ENCODE peak calls at places on chromosomes 4 and X, in four cellular contexts. D, J, H and G are unnamed samples.

GRCh38 chr4:170476351-170476750 is 386.6 kb upstream of the AADAT start:
- DNase-seq in D (no peak), J (no peak), H (no peak), G (no peak)

GRCh38 chr4:159390648-159391047 is 287.8 kb downstream of the RAPGEF2 start:
- DNase-seq in D (peak), J (no peak), H (no peak), G (no peak)

GRCh38 chrX:103615781-103616180 is 8.0 kb downstream of the TCEAL3 start:
- DNase-seq in D (no peak), J (no peak), H (no peak), G (no peak)

GRCh38 chrX:141924293-141924692 is 20.6 kb downstream of the MAGEC1 start:
- DNase-seq in D (no peak), J (no peak), H (no peak), G (no peak)

GRCh38 chr4:115675721-115676120 is 562.3 kb upstream of the NDST4 start:
- DNase-seq in D (no peak), J (no peak), H (no peak), G (no peak)

GRCh38 chr4:52157641-52158316 is 106.7 kb downstream of the SPATA18 start:
- DNase-seq in D (no peak), J (no peak), H (no peak), G (no peak)

GRCh38 chr4:43282534-43282933 is 390.0 kb downstream of the GRXCR1 start:
- DNase-seq in D (no peak), J (no peak), H (no peak), G (no peak)

GRCh38 chr4:71300964-71301363 is 37.9 kb upstream of the SLC4A4 start:
- DNase-seq in D (no peak), J (no peak), H (no peak), G (no peak)

GRCh38 chrX:27307546-27307945 is 155.6 kb downstream of the PPP4R3C start:
- DNase-seq in D (no peak), J (no peak), H (no peak), G (no peak)

GRCh38 chr4:148376151-148376550 is 66.1 kb downstream of the NR3C2 start:
- DNase-seq in D (peak), J (no peak), H (no peak), G (no peak)

GRCh38 chr4:156154978-156155377 is 201.3 kb upstream of the CTSO start:
- DNase-seq in D (no peak), J (no peak), H (no peak), G (no peak)

DNA sequence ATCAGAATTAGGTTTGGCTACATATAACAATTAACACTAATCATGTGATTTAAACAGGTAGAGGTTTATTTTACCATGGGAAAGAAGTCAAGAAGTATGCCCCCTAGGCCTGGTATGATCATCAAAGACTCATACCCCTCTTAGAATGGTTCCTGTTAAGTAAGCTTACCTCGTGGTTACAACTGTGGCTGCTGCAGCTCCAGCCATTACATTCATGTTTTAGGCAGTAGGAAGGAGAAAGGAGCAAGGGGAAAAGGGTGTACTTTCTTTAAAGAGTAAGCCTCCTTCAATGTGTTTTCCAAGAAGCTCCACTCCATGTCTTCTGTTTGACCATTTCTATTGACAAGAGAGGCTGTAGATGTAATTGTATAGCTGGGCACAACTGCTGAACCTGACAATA is 94.9 kb upstream of the GATB start:
- DNase-seq in D (no peak), J (no peak), H (no peak), G (no peak)
- TF ChIP-seq TCF7 in D (no peak), J (no peak), H (no peak), G (no peak)

GRCh38 chrX:153433161-153433680 is 12.6 kb downstream of the TREX2 start:
- DNase-seq in D (no peak), J (no peak), H (no peak), G (no peak)
- TF ChIP-seq TCF7 in D (no peak), J (no peak), H (no peak), G (no peak)

GRCh38 chr4:180926277-180926676 is 1316.9 kb upstream of the TENM3 start:
- DNase-seq in D (no peak), J (no peak), H (no peak), G (no peak)

GRCh38 chr4:180925800-180926199 is 1317.4 kb upstream of the TENM3 start:
- DNase-seq in D (no peak), J (no peak), H (no peak), G (no peak)

DNA sequence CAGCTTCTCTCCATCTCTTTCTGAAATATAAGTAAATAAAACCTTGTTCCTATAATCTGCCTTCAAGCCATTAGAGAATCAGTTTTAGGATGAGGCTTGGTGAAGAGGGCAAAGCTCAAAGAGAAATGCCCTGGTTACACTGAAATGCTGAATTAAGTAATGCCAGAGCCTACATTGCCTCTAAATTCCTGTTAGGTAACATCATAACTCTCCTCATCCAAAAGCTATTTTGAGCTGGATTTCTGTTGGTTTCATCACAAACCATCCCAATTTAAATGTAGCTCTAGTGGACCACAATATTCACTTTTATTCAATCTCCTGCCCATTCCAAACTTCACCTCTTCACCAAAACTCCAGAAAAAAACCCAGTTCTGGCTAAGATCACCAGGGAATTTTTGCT is 1319.7 kb upstream of the TENM3 start:
- DNase-seq in D (no peak), J (no peak), H (no peak), G (no peak)
- TF ChIP-seq TCF7 in D (no peak), J (no peak), H (no peak), G (no peak)

GRCh38 chr4:81599646-81600231 is 128.0 kb upstream of the RASGEF1B start:
- DNase-seq in D (no peak), J (no peak), H (no peak), G (no peak)

GRCh38 chr4:81601270-81601694 is 129.6 kb upstream of the RASGEF1B start:
- DNase-seq in D (no peak), J (no peak), H (no peak), G (no peak)

GRCh38 chr4:81602853-81603252 is 131.1 kb upstream of the RASGEF1B start:
- DNase-seq in D (no peak), J (no peak), H (no peak), G (no peak)

GRCh38 chr4:81604683-81605082 is 133.0 kb upstream of the RASGEF1B start:
- DNase-seq in D (no peak), J (no peak), H (no peak), G (no peak)

DNA sequence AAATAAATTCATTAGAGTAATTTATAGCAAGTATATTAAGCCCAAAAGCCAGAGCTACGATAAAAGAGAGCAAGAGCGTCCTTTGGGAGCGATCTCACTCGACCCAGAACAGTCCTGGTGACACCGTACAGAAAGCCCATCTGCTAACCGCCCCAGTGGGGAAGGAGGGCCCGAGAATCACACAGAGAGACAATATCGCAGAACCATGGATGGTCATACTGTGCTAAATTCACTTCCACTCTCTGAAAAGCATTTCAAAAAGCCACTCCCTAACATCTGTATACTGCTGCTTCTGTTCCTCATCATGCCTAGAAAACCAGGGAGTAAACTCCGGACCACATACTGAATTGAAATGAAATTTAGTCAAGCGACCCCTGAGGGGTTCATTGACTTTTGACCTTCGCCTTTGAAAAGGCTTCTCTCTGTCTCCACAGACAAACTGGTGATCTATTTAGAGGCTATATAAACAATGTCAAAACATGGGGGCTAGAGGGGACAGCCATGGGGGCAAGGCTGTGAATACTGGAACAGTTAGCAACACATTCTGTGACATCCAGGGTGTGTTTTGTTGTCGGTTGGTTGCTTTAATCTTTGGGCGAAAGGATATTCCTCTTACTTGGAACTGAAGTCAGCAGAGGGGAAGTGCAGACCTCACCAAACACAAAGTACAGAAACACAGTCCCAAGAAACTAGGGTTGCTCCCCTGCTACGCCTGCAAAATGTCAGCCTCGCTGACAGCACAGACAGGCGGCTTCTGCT is 129.0 kb upstream of the RASGEF1B start:
- DNase-seq in D (no peak), J (no peak), H (no peak), G (no peak)
- TF ChIP-seq TCF7 in D (no peak), J (no peak), H (no peak), G (no peak)

GRCh38 chrX:18951032-18951431 is 32.9 kb downstream of the PHKA2 start:
- DNase-seq in D (peak), J (no peak), H (no peak), G (peak)
- TF ChIP-seq TCF7 in D (no peak), J (no peak), H (no peak), G (no peak)

GRCh38 chr4:168797176-168797575 is 212.9 kb downstream of the CBR4 start:
- DNase-seq in D (peak), J (no peak), H (no peak), G (no peak)

GRCh38 chr4:168797738-168798375 is 212.2 kb downstream of the CBR4 start:
- DNase-seq in D (no peak), J (no peak), H (no peak), G (no peak)

GRCh38 chr4:168803727-168804126 is 206.3 kb downstream of the CBR4 start:
- DNase-seq in D (no peak), J (no peak), H (no peak), G (no peak)

GRCh38 chr4:168802222-168802621 is 207.8 kb downstream of the CBR4 start:
- DNase-seq in D (no peak), J (no peak), H (no peak), G (no peak)

DNA sequence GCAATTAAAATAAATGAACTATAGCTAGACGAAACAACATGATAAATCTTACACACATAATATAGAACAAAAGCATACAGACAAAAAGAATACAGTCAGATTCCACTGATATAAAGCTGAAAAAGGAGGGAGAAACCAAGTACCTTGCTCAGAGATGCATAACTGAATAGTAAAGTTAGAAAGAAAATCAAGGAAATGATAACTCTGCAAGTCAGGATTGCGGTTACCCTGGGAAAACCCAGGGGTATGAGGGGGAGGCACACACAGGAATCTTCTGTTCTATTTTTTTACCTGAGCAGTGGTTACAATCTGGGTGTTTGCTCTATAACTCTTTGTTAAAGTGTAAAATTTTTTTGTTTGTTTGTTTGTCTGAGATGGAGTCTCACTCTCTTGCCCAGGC is 209.1 kb downstream of the CBR4 start:
- DNase-seq in D (no peak), J (no peak), H (no peak), G (no peak)
- TF ChIP-seq TCF7 in D (no peak), J (no peak), H (no peak), G (no peak)

DNA sequence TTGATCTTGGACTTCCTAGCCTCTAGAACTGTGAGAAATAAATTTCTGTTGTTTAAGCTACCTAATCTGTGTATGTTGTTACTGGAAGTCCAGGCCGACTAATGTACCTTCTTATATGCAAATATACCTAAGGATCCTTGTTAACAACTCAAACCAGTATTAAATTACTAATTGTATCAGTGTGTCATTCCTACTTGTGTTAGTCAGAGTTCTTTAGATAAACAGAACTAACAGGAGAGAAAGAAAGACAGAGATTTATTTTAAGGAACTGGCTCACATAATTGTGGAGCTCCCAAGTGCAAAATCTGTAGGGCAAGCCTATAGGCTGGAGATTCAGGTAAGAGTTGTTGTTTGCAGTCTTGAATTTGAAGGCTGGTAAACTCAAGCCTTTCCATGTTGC is 120.0 kb downstream of the ADGRL3 start:
- DNase-seq in D (no peak), J (no peak), H (no peak), G (no peak)
- TF ChIP-seq TCF7 in D (no peak), J (no peak), H (no peak), G (no peak)